ENCODE peak calls at places on chromosomes 3 and 15, in eight cellular contexts. Y is IMR-90; R is CD4-positive, alpha-beta T cell; N is CD8-positive, alpha-beta T cell; X is lung; E is choroid plexus epithelial cell; J is MM.1S; A is transverse colon. Q is an unnamed sample.

GRCh38 chr15:70160803-70161565 is 63.3 kb upstream of the TLE3 start:
- DNase-seq in Y (no peak), R (no peak), N (no peak), X (no peak), E (no peak), J (no peak), A (no peak), Q (peak)

GRCh38 chr15:58247803-58248503 is 109.8 kb downstream of the AQP9 start:
- DNase-seq in Y (peak), R (no peak), N (no peak), X (peak), E (no peak), J (no peak), A (peak), Q (no peak)

GRCh38 chr15:76576526-76577279 is 240.1 kb downstream of the ISL2 start:
- DNase-seq in Y (peak), R (no peak), N (no peak), X (peak), E (peak), J (no peak), A (peak), Q (no peak)

GRCh38 chr3:66303556-66303955 is 82.8 kb downstream of the SLC25A26 start:
- DNase-seq in Y (no peak), R (peak), N (peak), X (no peak), E (no peak), J (no peak), A (no peak), Q (no peak)

GRCh38 chr15:56959318-56959648 is 40.8 kb downstream of the TCF12 start:
- DNase-seq in Y (no peak), R (no peak), N (no peak), X (no peak), E (peak), J (no peak), A (no peak), Q (no peak)

GRCh38 chr3:97687734-97688133 is 76.8 kb upstream of the ARL6 start:
- DNase-seq in Y (no peak), R (no peak), N (no peak), X (no peak), E (no peak), J (no peak), A (no peak), Q (no peak)

GRCh38 chr15:69034352-69034751 is 19.9 kb downstream of the NOX5 start:
- DNase-seq in Y (peak), R (no peak), N (no peak), X (no peak), E (peak), J (no peak), A (no peak), Q (peak)

GRCh38 chr3:52093751-52094525 is 37.6 kb upstream of the DUSP7 start:
- DNase-seq in Y (peak), R (no peak), N (no peak), X (no peak), E (peak), J (no peak), A (no peak), Q (peak)

GRCh38 chr3:146468234-146468931 is 978 bp downstream of the PLSCR2 start:
- DNase-seq in Y (peak), R (no peak), N (no peak), X (no peak), E (peak), J (no peak), A (no peak), Q (no peak)

GRCh38 chr15:88179562-88179961 is 77.0 kb downstream of the NTRK3 start:
- DNase-seq in Y (no peak), R (no peak), N (no peak), X (no peak), E (no peak), J (peak), A (no peak), Q (no peak)

GRCh38 chr15:81221449-81221848 is 24.8 kb downstream of the IL16 start:
- DNase-seq in Y (no peak), R (no peak), N (no peak), X (no peak), E (no peak), J (no peak), A (no peak), Q (no peak)

GRCh38 chr3:57000012-57000411 is 60.5 kb upstream of the SPATA12 start:
- DNase-seq in Y (no peak), R (no peak), N (no peak), X (no peak), E (no peak), J (no peak), A (no peak), Q (no peak)

GRCh38 chr3:30227571-30228301 is 378.7 kb upstream of the TGFBR2 start:
- DNase-seq in Y (peak), R (no peak), N (no peak), X (no peak), E (peak), J (no peak), A (no peak), Q (no peak)

GRCh38 chr3:120093119-120093922 is 926 bp downstream of the GSK3B start:
- DNase-seq in Y (peak), R (no peak), N (peak), X (no peak), E (peak), J (no peak), A (peak), Q (peak)

GRCh38 chr3:23567917-23568316 is 237.8 kb upstream of the UBE2E1 start:
- DNase-seq in Y (peak), R (no peak), N (no peak), X (no peak), E (peak), J (peak), A (no peak), Q (peak)

GRCh38 chr3:156488771-156489170 is 66.1 kb downstream of the SSR3 start:
- DNase-seq in Y (peak), R (no peak), N (no peak), X (no peak), E (no peak), J (no peak), A (no peak), Q (peak)

GRCh38 chr3:3927965-3928364 is 128.7 kb downstream of the LRRN1 start:
- DNase-seq in Y (no peak), R (no peak), N (no peak), X (no peak), E (no peak), J (no peak), A (no peak), Q (no peak)

GRCh38 chr3:51709004-51709420 is 2.1 kb downstream of the GRM2 start:
- DNase-seq in Y (no peak), R (peak), N (no peak), X (no peak), E (no peak), J (no peak), A (peak), Q (peak)

GRCh38 chr15:49815506-49815905 is 194.7 kb downstream of the DTWD1 start:
- DNase-seq in Y (no peak), R (no peak), N (no peak), X (no peak), E (no peak), J (no peak), A (no peak), Q (no peak)

GRCh38 chr3:182683335-182684257 is 109.7 kb upstream of the ATP11B start:
- DNase-seq in Y (peak), R (peak), N (peak), X (peak), E (peak), J (peak), A (peak), Q (peak)

GRCh38 chr3:177199206-177199765 is 2.0 kb upstream of the TBL1XR1 start:
- DNase-seq in Y (no peak), R (no peak), N (no peak), X (no peak), E (no peak), J (peak), A (no peak), Q (peak)

GRCh38 chr3:191529992-191530391 is 69.0 kb downstream of the PYDC2 start:
- DNase-seq in Y (no peak), R (no peak), N (no peak), X (no peak), E (no peak), J (no peak), A (no peak), Q (no peak)

GRCh38 chr3:72310028-72310987 is 525.4 kb upstream of the PROK2 start:
- DNase-seq in Y (peak), R (no peak), N (no peak), X (no peak), E (peak), J (peak), A (peak), Q (peak)

GRCh38 chr3:46360904-46361303 is 7.0 kb downstream of the CCR2 start:
- DNase-seq in Y (no peak), R (no peak), N (no peak), X (no peak), E (no peak), J (no peak), A (no peak), Q (no peak)

GRCh38 chr3:169668957-169669681 is 5.6 kb upstream of the MECOM start:
- DNase-seq in Y (peak), R (no peak), N (peak), X (peak), E (peak), J (peak), A (peak), Q (peak)

GRCh38 chr3:147411777-147412176 is 2.6 kb downstream of the ZIC1 start:
- DNase-seq in Y (no peak), R (no peak), N (no peak), X (no peak), E (peak), J (no peak), A (no peak), Q (peak)

GRCh38 chr3:64079369-64080160 is 56.3 kb upstream of the PSMD6 start:
- DNase-seq in Y (peak), R (no peak), N (no peak), X (no peak), E (no peak), J (no peak), A (no peak), Q (no peak)

GRCh38 chr3:126058666-126059065 is 25.3 kb downstream of the SLC41A3 start:
- DNase-seq in Y (no peak), R (no peak), N (no peak), X (no peak), E (no peak), J (no peak), A (no peak), Q (no peak)

GRCh38 chr3:162719684-162720341 is 1223.2 kb downstream of the OTOL1 start:
- DNase-seq in Y (peak), R (no peak), N (no peak), X (no peak), E (peak), J (no peak), A (no peak), Q (no peak)

GRCh38 chr3:137946341-137946973 is 63.5 kb upstream of the CLDN18 start:
- DNase-seq in Y (peak), R (peak), N (peak), X (peak), E (peak), J (peak), A (peak), Q (no peak)

GRCh38 chr15:90286678-90287077 is 21.2 kb downstream of the NGRN start:
- DNase-seq in Y (peak), R (no peak), N (peak), X (no peak), E (peak), J (peak), A (no peak), Q (no peak)

GRCh38 chr3:195104340-195104739 is 166.6 kb downstream of the XXYLT1 start:
- DNase-seq in Y (no peak), R (no peak), N (no peak), X (no peak), E (no peak), J (no peak), A (no peak), Q (no peak)

GRCh38 chr15:87661952-87662351 is 594.6 kb downstream of the NTRK3 start:
- DNase-seq in Y (no peak), R (no peak), N (no peak), X (no peak), E (peak), J (no peak), A (no peak), Q (no peak)

GRCh38 chr3:59540241-59540640 is 490.4 kb upstream of the CFAP20DC start:
- DNase-seq in Y (peak), R (no peak), N (no peak), X (no peak), E (peak), J (no peak), A (no peak), Q (no peak)

GRCh38 chr3:123618768-123619484 is 34.1 kb upstream of the HACD2 start:
- DNase-seq in Y (peak), R (no peak), N (no peak), X (peak), E (peak), J (no peak), A (peak), Q (peak)

GRCh38 chr3:189276481-189277190 is 104.9 kb downstream of the TPRG1 start:
- DNase-seq in Y (peak), R (no peak), N (no peak), X (no peak), E (peak), J (no peak), A (peak), Q (peak)

GRCh38 chr3:17639765-17640164 is 102.7 kb downstream of the TBC1D5 start:
- DNase-seq in Y (peak), R (no peak), N (no peak), X (peak), E (peak), J (no peak), A (no peak), Q (no peak)

DNA sequence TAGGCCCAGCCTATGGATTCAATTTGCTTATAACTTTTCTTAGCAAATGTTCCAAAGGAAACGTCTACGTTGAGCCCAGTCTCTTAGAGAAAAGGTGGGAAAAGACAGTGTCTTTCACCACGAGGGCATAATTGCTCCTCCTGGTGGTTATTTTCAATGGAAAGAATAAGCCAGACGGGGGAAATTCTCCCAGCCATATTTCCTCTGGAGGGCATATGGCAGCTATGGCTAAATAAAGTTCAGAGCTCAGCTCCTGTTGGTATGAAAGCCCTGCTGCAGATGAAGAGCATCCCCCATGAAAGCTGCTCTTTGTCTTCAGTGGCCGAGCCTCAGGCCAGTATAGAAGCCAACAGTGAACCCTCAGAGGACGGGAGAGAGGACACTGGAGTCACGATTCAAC is 297.9 kb downstream of the RYR3 start:
- DNase-seq in Y (no peak), R (no peak), N (no peak), X (no peak), E (peak), J (no peak), A (no peak), Q (no peak)
- TF ChIP-seq CTCF in Y (peak), R (no peak), N (no peak), X (no peak), E (peak), J (peak), A (no peak), Q (peak)

DNA sequence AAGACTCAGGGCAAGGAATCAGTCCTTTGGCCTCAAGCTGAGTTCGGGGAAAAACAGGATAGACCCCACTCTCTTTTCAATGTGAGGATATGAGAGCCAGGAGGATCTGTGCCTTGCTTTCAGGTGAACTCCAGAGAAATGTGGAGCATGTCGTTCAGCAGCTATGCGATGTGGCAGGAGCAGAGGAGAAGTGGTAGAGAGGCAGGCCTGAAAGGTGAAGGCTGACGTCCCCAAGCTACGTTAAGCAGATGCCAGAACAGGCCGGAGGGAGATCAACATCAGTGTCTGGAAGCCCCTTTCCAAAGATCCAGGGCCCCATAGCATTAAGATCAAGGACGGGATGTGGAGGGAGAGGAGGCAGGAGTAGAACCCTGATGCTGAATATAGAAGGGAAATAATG is 160.1 kb downstream of the PLD1 start:
- DNase-seq in Y (no peak), R (no peak), N (no peak), X (no peak), E (no peak), J (no peak), A (no peak), Q (no peak)
- TF ChIP-seq CTCF in Y (no peak), R (no peak), N (no peak), X (no peak), E (no peak), J (no peak), A (no peak), Q (no peak)

DNA sequence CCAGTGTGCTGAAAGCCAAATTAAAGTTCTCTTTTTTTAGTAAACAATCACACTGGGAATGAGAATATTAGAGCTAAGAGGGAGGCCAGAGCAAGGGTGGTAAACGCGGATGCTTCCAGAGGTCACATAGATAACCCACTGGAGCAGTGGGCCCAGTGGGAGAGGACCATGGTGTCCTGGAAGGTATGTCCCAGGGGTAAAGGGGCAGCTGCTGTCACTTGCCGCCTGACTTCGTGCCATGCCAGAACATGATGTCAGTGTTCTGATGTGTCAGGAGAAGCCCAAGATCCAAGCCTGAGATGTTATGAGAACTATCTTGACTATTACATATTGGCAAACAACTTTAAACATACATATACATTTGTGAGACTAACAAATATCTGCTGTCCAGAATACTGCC is 211.9 kb upstream of the IL12A start:
- DNase-seq in Y (no peak), R (no peak), N (no peak), X (no peak), E (no peak), J (no peak), A (no peak), Q (no peak)
- TF ChIP-seq CTCF in Y (no peak), R (no peak), N (no peak), X (no peak), E (no peak), J (no peak), A (no peak), Q (no peak)

GRCh38 chr15:64193971-64194370 is 31.1 kb upstream of the PPIB start:
- DNase-seq in Y (no peak), R (no peak), N (no peak), X (no peak), E (no peak), J (no peak), A (no peak), Q (no peak)
- TF ChIP-seq CTCF in Y (no peak), R (no peak), N (no peak), X (no peak), E (no peak), J (no peak), A (no peak), Q (no peak)

DNA sequence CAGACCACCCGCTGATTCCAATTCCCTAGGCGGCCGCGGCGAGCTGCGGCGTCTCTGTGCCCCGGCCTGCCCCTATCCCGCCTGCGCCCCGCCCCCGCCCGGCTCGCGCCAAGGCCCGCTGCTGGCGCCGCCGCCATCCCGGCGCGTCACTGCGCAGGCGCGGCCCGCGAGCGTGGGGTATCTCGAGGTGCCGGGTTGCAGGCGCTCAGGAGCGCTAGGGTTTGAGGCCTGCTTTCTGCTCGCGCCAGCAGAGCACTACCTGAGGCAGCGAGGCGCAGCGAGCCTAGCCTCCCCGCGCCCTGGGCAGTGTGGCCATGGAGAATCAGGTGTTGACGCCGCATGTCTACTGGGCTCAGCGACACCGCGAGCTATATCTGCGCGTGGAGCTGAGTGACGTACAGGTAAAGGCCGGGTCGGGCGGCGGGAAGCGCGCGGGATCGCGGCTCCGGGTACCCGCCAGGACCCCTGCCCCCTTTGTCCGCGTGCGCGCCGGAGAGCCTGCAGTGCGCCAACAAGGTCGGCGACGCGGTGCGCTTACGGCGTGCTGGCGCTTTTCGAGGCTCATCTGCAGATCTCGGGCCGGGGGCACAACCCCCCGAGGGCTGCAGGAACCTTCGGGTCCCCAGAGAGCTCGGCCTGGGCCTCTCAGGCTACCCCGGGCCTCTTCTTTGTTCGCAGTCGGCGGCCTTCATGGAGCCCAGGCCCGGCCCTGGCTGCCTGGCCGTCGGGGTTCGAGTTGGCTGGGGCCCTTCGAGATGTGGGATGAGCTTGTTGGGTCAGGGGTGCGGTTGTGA is at the start of gene HACD3:
- DNase-seq in Y (peak), R (peak), N (peak), X (peak), E (peak), J (peak), A (peak), Q (peak)
- TF ChIP-seq CTCF in Y (no peak), R (no peak), N (no peak), X (no peak), E (no peak), J (no peak), A (no peak), Q (no peak)

DNA sequence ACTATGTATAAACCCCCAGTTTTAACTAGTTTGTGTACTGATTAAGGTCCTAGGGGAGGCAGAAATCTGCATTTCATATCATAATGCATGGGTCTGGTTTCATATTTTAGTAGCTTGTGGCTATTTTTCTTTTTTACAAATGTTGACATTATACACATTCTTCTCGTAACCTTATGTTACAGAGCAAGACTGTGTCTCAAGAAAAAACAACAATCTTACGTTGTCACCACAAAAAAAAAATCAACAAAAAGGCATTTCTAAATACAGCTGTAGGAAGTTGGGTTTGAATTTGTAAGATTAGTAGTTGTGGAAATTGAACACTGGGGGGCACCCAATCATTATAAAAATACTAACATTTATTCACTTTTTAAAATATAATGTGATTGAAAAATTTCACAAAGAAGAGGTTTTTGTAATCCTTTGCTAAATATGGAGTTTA is 17.9 kb downstream of the SERP1 start:
- DNase-seq in Y (peak), R (no peak), N (no peak), X (no peak), E (peak), J (peak), A (no peak), Q (peak)
- TF ChIP-seq CTCF in Y (peak), R (peak), N (peak), X (no peak), E (peak), J (peak), A (peak), Q (peak)

DNA sequence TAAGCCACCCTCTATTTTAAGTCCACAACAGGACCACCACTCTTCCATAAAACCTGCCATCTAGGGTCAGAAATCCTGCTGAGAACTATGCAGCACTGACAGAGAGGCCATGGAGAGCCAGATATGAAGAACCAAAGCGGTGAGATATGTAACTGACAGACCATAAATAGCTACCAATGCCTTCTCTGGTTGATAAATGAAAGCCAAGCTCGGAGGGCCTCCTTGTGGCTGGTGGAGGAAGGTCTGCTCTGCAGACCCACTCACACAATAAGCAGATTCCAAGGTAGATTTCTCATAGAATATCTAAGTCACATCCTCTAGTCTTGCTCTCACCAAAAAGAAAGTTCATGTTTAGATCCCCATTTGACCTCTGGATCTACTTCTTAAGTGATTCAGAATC is 38.9 kb downstream of the RYK start:
- DNase-seq in Y (peak), R (no peak), N (no peak), X (no peak), E (peak), J (peak), A (no peak), Q (peak)
- TF ChIP-seq CTCF in Y (peak), R (no peak), N (no peak), X (peak), E (peak), J (peak), A (peak), Q (peak)